ENCODE peak calls at places on chromosome 11, in ten cellular contexts. One of them, this sample, is unnamed.

GRCh38 chr11:3221408-3222002 is 2.9 kb upstream of the MRGPRG start:
- DNase-seq in activated CD4-positive, CD25-positive, alpha-beta regulatory T cell treated with anti-CD3 and anti-CD28 coated beads, Interleukin-2, amount 50 U/mL, for 72 hours: peak; percentile 23
- DNase-seq in upper lobe of right lung: no peak
- DNase-seq in MG63: no peak
- DNase-seq in GM23248: peak; percentile 10
- DNase-seq in stimulated activated CD8-positive, alpha-beta memory T cell treated with anti-CD3 and anti-CD28 coated beads, Interleukin-12 subunit alpha, Interleukin-12 subunit beta, amount 100 ng/mL, for 4 hours: no peak
- DNase-seq in H4: no peak
- DNase-seq in SK-MEL-5: no peak
- DNase-seq in Caki2: no peak
- DNase-seq in H54: no peak
- DNase-seq in this sample: peak; percentile 87

GRCh38 chr11:128686745-128687177 is 7.1 kb upstream of the FLI1 start:
- DNase-seq in activated CD4-positive, CD25-positive, alpha-beta regulatory T cell treated with anti-CD3 and anti-CD28 coated beads, Interleukin-2, amount 50 U/mL, for 72 hours: peak; percentile 34
- DNase-seq in upper lobe of right lung: peak; percentile 80
- DNase-seq in MG63: peak; percentile 25
- DNase-seq in GM23248: peak; percentile 79
- DNase-seq in stimulated activated CD8-positive, alpha-beta memory T cell treated with anti-CD3 and anti-CD28 coated beads, Interleukin-12 subunit alpha, Interleukin-12 subunit beta, amount 100 ng/mL, for 4 hours: peak; percentile 21
- DNase-seq in H4: no peak
- DNase-seq in SK-MEL-5: no peak
- DNase-seq in Caki2: no peak
- DNase-seq in H54: no peak
- DNase-seq in this sample: peak; percentile 88

GRCh38 chr11:9231848-9232177 is 33.3 kb downstream of the DENND5A start:
- DNase-seq in activated CD4-positive, CD25-positive, alpha-beta regulatory T cell treated with anti-CD3 and anti-CD28 coated beads, Interleukin-2, amount 50 U/mL, for 72 hours: no peak
- DNase-seq in upper lobe of right lung: no peak
- DNase-seq in MG63: no peak
- DNase-seq in GM23248: peak; percentile 60
- DNase-seq in stimulated activated CD8-positive, alpha-beta memory T cell treated with anti-CD3 and anti-CD28 coated beads, Interleukin-12 subunit alpha, Interleukin-12 subunit beta, amount 100 ng/mL, for 4 hours: no peak
- DNase-seq in H4: no peak
- DNase-seq in SK-MEL-5: peak; percentile 73
- DNase-seq in Caki2: no peak
- DNase-seq in H54: no peak
- DNase-seq in this sample: peak; percentile 70

GRCh38 chr11:31414338-31414737 is 44.7 kb downstream of the DNAJC24 start:
- DNase-seq in activated CD4-positive, CD25-positive, alpha-beta regulatory T cell treated with anti-CD3 and anti-CD28 coated beads, Interleukin-2, amount 50 U/mL, for 72 hours: no peak
- DNase-seq in upper lobe of right lung: no peak
- DNase-seq in MG63: no peak
- DNase-seq in GM23248: no peak
- DNase-seq in stimulated activated CD8-positive, alpha-beta memory T cell treated with anti-CD3 and anti-CD28 coated beads, Interleukin-12 subunit alpha, Interleukin-12 subunit beta, amount 100 ng/mL, for 4 hours: no peak
- DNase-seq in H4: no peak
- DNase-seq in SK-MEL-5: no peak
- DNase-seq in Caki2: no peak
- DNase-seq in H54: no peak
- DNase-seq in this sample: no peak

GRCh38 chr11:17730137-17730536 is 4.4 kb upstream of the KCNC1 start:
- DNase-seq in activated CD4-positive, CD25-positive, alpha-beta regulatory T cell treated with anti-CD3 and anti-CD28 coated beads, Interleukin-2, amount 50 U/mL, for 72 hours: no peak
- DNase-seq in upper lobe of right lung: no peak
- DNase-seq in MG63: no peak
- DNase-seq in GM23248: no peak
- DNase-seq in stimulated activated CD8-positive, alpha-beta memory T cell treated with anti-CD3 and anti-CD28 coated beads, Interleukin-12 subunit alpha, Interleukin-12 subunit beta, amount 100 ng/mL, for 4 hours: no peak
- DNase-seq in H4: no peak
- DNase-seq in SK-MEL-5: no peak
- DNase-seq in Caki2: no peak
- DNase-seq in H54: no peak
- DNase-seq in this sample: no peak

GRCh38 chr11:67248653-67249052 is 17.6 kb upstream of the GRK2 start:
- DNase-seq in activated CD4-positive, CD25-positive, alpha-beta regulatory T cell treated with anti-CD3 and anti-CD28 coated beads, Interleukin-2, amount 50 U/mL, for 72 hours: no peak
- DNase-seq in upper lobe of right lung: peak; percentile 74
- DNase-seq in MG63: peak; percentile 58
- DNase-seq in GM23248: peak; percentile 52
- DNase-seq in stimulated activated CD8-positive, alpha-beta memory T cell treated with anti-CD3 and anti-CD28 coated beads, Interleukin-12 subunit alpha, Interleukin-12 subunit beta, amount 100 ng/mL, for 4 hours: no peak
- DNase-seq in H4: no peak
- DNase-seq in SK-MEL-5: no peak
- DNase-seq in Caki2: peak; percentile 71
- DNase-seq in H54: no peak
- DNase-seq in this sample: no peak

GRCh38 chr11:126611438-126611837 is 256.0 kb downstream of the ST3GAL4 start:
- DNase-seq in activated CD4-positive, CD25-positive, alpha-beta regulatory T cell treated with anti-CD3 and anti-CD28 coated beads, Interleukin-2, amount 50 U/mL, for 72 hours: no peak
- DNase-seq in upper lobe of right lung: no peak
- DNase-seq in MG63: no peak
- DNase-seq in GM23248: no peak
- DNase-seq in stimulated activated CD8-positive, alpha-beta memory T cell treated with anti-CD3 and anti-CD28 coated beads, Interleukin-12 subunit alpha, Interleukin-12 subunit beta, amount 100 ng/mL, for 4 hours: no peak
- DNase-seq in H4: no peak
- DNase-seq in SK-MEL-5: no peak
- DNase-seq in Caki2: no peak
- DNase-seq in H54: no peak
- DNase-seq in this sample: no peak

GRCh38 chr11:40647290-40647689 is 812.2 kb downstream of the LRRC4C start:
- DNase-seq in activated CD4-positive, CD25-positive, alpha-beta regulatory T cell treated with anti-CD3 and anti-CD28 coated beads, Interleukin-2, amount 50 U/mL, for 72 hours: no peak
- DNase-seq in upper lobe of right lung: no peak
- DNase-seq in MG63: no peak
- DNase-seq in GM23248: no peak
- DNase-seq in stimulated activated CD8-positive, alpha-beta memory T cell treated with anti-CD3 and anti-CD28 coated beads, Interleukin-12 subunit alpha, Interleukin-12 subunit beta, amount 100 ng/mL, for 4 hours: no peak
- DNase-seq in H4: no peak
- DNase-seq in SK-MEL-5: no peak
- DNase-seq in Caki2: no peak
- DNase-seq in H54: no peak
- DNase-seq in this sample: no peak

GRCh38 chr11:72209101-72209500 is 7.5 kb upstream of the FOLR2 start:
- DNase-seq in activated CD4-positive, CD25-positive, alpha-beta regulatory T cell treated with anti-CD3 and anti-CD28 coated beads, Interleukin-2, amount 50 U/mL, for 72 hours: no peak
- DNase-seq in upper lobe of right lung: no peak
- DNase-seq in MG63: no peak
- DNase-seq in GM23248: no peak
- DNase-seq in stimulated activated CD8-positive, alpha-beta memory T cell treated with anti-CD3 and anti-CD28 coated beads, Interleukin-12 subunit alpha, Interleukin-12 subunit beta, amount 100 ng/mL, for 4 hours: no peak
- DNase-seq in H4: no peak
- DNase-seq in SK-MEL-5: no peak
- DNase-seq in Caki2: no peak
- DNase-seq in H54: no peak
- DNase-seq in this sample: no peak

GRCh38 chr11:75319035-75319877 is 32.2 kb downstream of the ARRB1 start:
- DNase-seq in activated CD4-positive, CD25-positive, alpha-beta regulatory T cell treated with anti-CD3 and anti-CD28 coated beads, Interleukin-2, amount 50 U/mL, for 72 hours: no peak
- DNase-seq in upper lobe of right lung: no peak
- DNase-seq in MG63: peak; percentile 57
- DNase-seq in GM23248: peak; percentile 41
- DNase-seq in stimulated activated CD8-positive, alpha-beta memory T cell treated with anti-CD3 and anti-CD28 coated beads, Interleukin-12 subunit alpha, Interleukin-12 subunit beta, amount 100 ng/mL, for 4 hours: no peak
- DNase-seq in H4: no peak
- DNase-seq in SK-MEL-5: no peak
- DNase-seq in Caki2: no peak
- DNase-seq in H54: peak; percentile 25
- DNase-seq in this sample: peak; percentile 73

GRCh38 chr11:132055296-132055695 is 684.9 kb downstream of the NTM start:
- DNase-seq in activated CD4-positive, CD25-positive, alpha-beta regulatory T cell treated with anti-CD3 and anti-CD28 coated beads, Interleukin-2, amount 50 U/mL, for 72 hours: no peak
- DNase-seq in upper lobe of right lung: no peak
- DNase-seq in MG63: peak; percentile 50
- DNase-seq in GM23248: no peak
- DNase-seq in stimulated activated CD8-positive, alpha-beta memory T cell treated with anti-CD3 and anti-CD28 coated beads, Interleukin-12 subunit alpha, Interleukin-12 subunit beta, amount 100 ng/mL, for 4 hours: no peak
- DNase-seq in H4: peak; percentile 59
- DNase-seq in SK-MEL-5: no peak
- DNase-seq in Caki2: no peak
- DNase-seq in H54: no peak
- DNase-seq in this sample: no peak

GRCh38 chr11:88345408-88345807 is 7.9 kb upstream of the CTSC start:
- DNase-seq in activated CD4-positive, CD25-positive, alpha-beta regulatory T cell treated with anti-CD3 and anti-CD28 coated beads, Interleukin-2, amount 50 U/mL, for 72 hours: no peak
- DNase-seq in upper lobe of right lung: no peak
- DNase-seq in MG63: no peak
- DNase-seq in GM23248: peak; percentile 39
- DNase-seq in stimulated activated CD8-positive, alpha-beta memory T cell treated with anti-CD3 and anti-CD28 coated beads, Interleukin-12 subunit alpha, Interleukin-12 subunit beta, amount 100 ng/mL, for 4 hours: no peak
- DNase-seq in H4: no peak
- DNase-seq in SK-MEL-5: no peak
- DNase-seq in Caki2: no peak
- DNase-seq in H54: no peak
- DNase-seq in this sample: peak; percentile 69

GRCh38 chr11:33449798-33450197 is 192.6 kb downstream of the HIPK3 start:
- DNase-seq in activated CD4-positive, CD25-positive, alpha-beta regulatory T cell treated with anti-CD3 and anti-CD28 coated beads, Interleukin-2, amount 50 U/mL, for 72 hours: no peak
- DNase-seq in upper lobe of right lung: no peak
- DNase-seq in MG63: no peak
- DNase-seq in GM23248: peak; percentile 53
- DNase-seq in stimulated activated CD8-positive, alpha-beta memory T cell treated with anti-CD3 and anti-CD28 coated beads, Interleukin-12 subunit alpha, Interleukin-12 subunit beta, amount 100 ng/mL, for 4 hours: no peak
- DNase-seq in H4: no peak
- DNase-seq in SK-MEL-5: no peak
- DNase-seq in Caki2: peak; percentile 44
- DNase-seq in H54: no peak
- DNase-seq in this sample: no peak

GRCh38 chr11:21625982-21626381 is 566.9 kb upstream of the ANO5 start:
- DNase-seq in activated CD4-positive, CD25-positive, alpha-beta regulatory T cell treated with anti-CD3 and anti-CD28 coated beads, Interleukin-2, amount 50 U/mL, for 72 hours: no peak
- DNase-seq in upper lobe of right lung: no peak
- DNase-seq in MG63: peak; percentile 26
- DNase-seq in GM23248: peak; percentile 2
- DNase-seq in stimulated activated CD8-positive, alpha-beta memory T cell treated with anti-CD3 and anti-CD28 coated beads, Interleukin-12 subunit alpha, Interleukin-12 subunit beta, amount 100 ng/mL, for 4 hours: no peak
- DNase-seq in H4: peak; percentile 74
- DNase-seq in SK-MEL-5: peak; percentile 42
- DNase-seq in Caki2: no peak
- DNase-seq in H54: peak; percentile 7
- DNase-seq in this sample: no peak

GRCh38 chr11:103798029-103798428 is 238.4 kb upstream of the DDI1 start:
- DNase-seq in activated CD4-positive, CD25-positive, alpha-beta regulatory T cell treated with anti-CD3 and anti-CD28 coated beads, Interleukin-2, amount 50 U/mL, for 72 hours: no peak
- DNase-seq in upper lobe of right lung: no peak
- DNase-seq in MG63: no peak
- DNase-seq in GM23248: peak; percentile 80
- DNase-seq in stimulated activated CD8-positive, alpha-beta memory T cell treated with anti-CD3 and anti-CD28 coated beads, Interleukin-12 subunit alpha, Interleukin-12 subunit beta, amount 100 ng/mL, for 4 hours: no peak
- DNase-seq in H4: no peak
- DNase-seq in SK-MEL-5: no peak
- DNase-seq in Caki2: no peak
- DNase-seq in H54: no peak
- DNase-seq in this sample: peak; percentile 52

GRCh38 chr11:1705121-1706052 is 8.4 kb downstream of the KRTAP5-6 start:
- DNase-seq in activated CD4-positive, CD25-positive, alpha-beta regulatory T cell treated with anti-CD3 and anti-CD28 coated beads, Interleukin-2, amount 50 U/mL, for 72 hours: no peak
- DNase-seq in upper lobe of right lung: no peak
- DNase-seq in MG63: no peak
- DNase-seq in GM23248: no peak
- DNase-seq in stimulated activated CD8-positive, alpha-beta memory T cell treated with anti-CD3 and anti-CD28 coated beads, Interleukin-12 subunit alpha, Interleukin-12 subunit beta, amount 100 ng/mL, for 4 hours: no peak
- DNase-seq in H4: peak; percentile 84
- DNase-seq in SK-MEL-5: no peak
- DNase-seq in Caki2: peak; percentile 52
- DNase-seq in H54: peak; percentile 39
- DNase-seq in this sample: peak; percentile 31

GRCh38 chr11:2376751-2377451 is at the start of gene CD81:
- DNase-seq in activated CD4-positive, CD25-positive, alpha-beta regulatory T cell treated with anti-CD3 and anti-CD28 coated beads, Interleukin-2, amount 50 U/mL, for 72 hours: peak; percentile 72
- DNase-seq in upper lobe of right lung: peak; percentile 63
- DNase-seq in MG63: no peak
- DNase-seq in GM23248: peak; percentile 71
- DNase-seq in stimulated activated CD8-positive, alpha-beta memory T cell treated with anti-CD3 and anti-CD28 coated beads, Interleukin-12 subunit alpha, Interleukin-12 subunit beta, amount 100 ng/mL, for 4 hours: peak; percentile 47
- DNase-seq in H4: no peak
- DNase-seq in SK-MEL-5: peak; percentile 27
- DNase-seq in Caki2: peak; percentile 35
- DNase-seq in H54: peak; percentile 72
- DNase-seq in this sample: peak; percentile 94

GRCh38 chr11:125941606-125942275 is 4.1 kb upstream of the VSIG10L2 start:
- DNase-seq in activated CD4-positive, CD25-positive, alpha-beta regulatory T cell treated with anti-CD3 and anti-CD28 coated beads, Interleukin-2, amount 50 U/mL, for 72 hours: peak; percentile 48
- DNase-seq in upper lobe of right lung: peak; percentile 76
- DNase-seq in MG63: peak; percentile 28
- DNase-seq in GM23248: peak; percentile 57
- DNase-seq in stimulated activated CD8-positive, alpha-beta memory T cell treated with anti-CD3 and anti-CD28 coated beads, Interleukin-12 subunit alpha, Interleukin-12 subunit beta, amount 100 ng/mL, for 4 hours: no peak
- DNase-seq in H4: peak; percentile 43
- DNase-seq in SK-MEL-5: peak; percentile 43
- DNase-seq in Caki2: no peak
- DNase-seq in H54: peak; percentile 19
- DNase-seq in this sample: peak; percentile 92

GRCh38 chr11:45219411-45219810 is 66.7 kb downstream of the SYT13 start:
- DNase-seq in activated CD4-positive, CD25-positive, alpha-beta regulatory T cell treated with anti-CD3 and anti-CD28 coated beads, Interleukin-2, amount 50 U/mL, for 72 hours: no peak
- DNase-seq in upper lobe of right lung: no peak
- DNase-seq in MG63: no peak
- DNase-seq in GM23248: no peak
- DNase-seq in stimulated activated CD8-positive, alpha-beta memory T cell treated with anti-CD3 and anti-CD28 coated beads, Interleukin-12 subunit alpha, Interleukin-12 subunit beta, amount 100 ng/mL, for 4 hours: no peak
- DNase-seq in H4: no peak
- DNase-seq in SK-MEL-5: no peak
- DNase-seq in Caki2: no peak
- DNase-seq in H54: no peak
- DNase-seq in this sample: no peak

GRCh38 chr11:64743591-64744543 is at the start of gene RASGRP2:
- DNase-seq in activated CD4-positive, CD25-positive, alpha-beta regulatory T cell treated with anti-CD3 and anti-CD28 coated beads, Interleukin-2, amount 50 U/mL, for 72 hours: peak; percentile 79
- DNase-seq in upper lobe of right lung: peak; percentile 89
- DNase-seq in MG63: peak; percentile 44
- DNase-seq in GM23248: peak; percentile 51
- DNase-seq in stimulated activated CD8-positive, alpha-beta memory T cell treated with anti-CD3 and anti-CD28 coated beads, Interleukin-12 subunit alpha, Interleukin-12 subunit beta, amount 100 ng/mL, for 4 hours: peak; percentile 67
- DNase-seq in H4: no peak
- DNase-seq in SK-MEL-5: peak; percentile 40
- DNase-seq in Caki2: peak; percentile 41
- DNase-seq in H54: peak; percentile 80
- DNase-seq in this sample: peak; percentile 95

GRCh38 chr11:133892584-133893380 is 47.5 kb upstream of the SPATA19 start:
- DNase-seq in activated CD4-positive, CD25-positive, alpha-beta regulatory T cell treated with anti-CD3 and anti-CD28 coated beads, Interleukin-2, amount 50 U/mL, for 72 hours: no peak
- DNase-seq in upper lobe of right lung: no peak
- DNase-seq in MG63: no peak
- DNase-seq in GM23248: no peak
- DNase-seq in stimulated activated CD8-positive, alpha-beta memory T cell treated with anti-CD3 and anti-CD28 coated beads, Interleukin-12 subunit alpha, Interleukin-12 subunit beta, amount 100 ng/mL, for 4 hours: no peak
- DNase-seq in H4: no peak
- DNase-seq in SK-MEL-5: no peak
- DNase-seq in Caki2: no peak
- DNase-seq in H54: no peak
- DNase-seq in this sample: no peak

GRCh38 chr11:8266246-8267241 is 2.9 kb upstream of the LMO1 start:
- DNase-seq in activated CD4-positive, CD25-positive, alpha-beta regulatory T cell treated with anti-CD3 and anti-CD28 coated beads, Interleukin-2, amount 50 U/mL, for 72 hours: peak; percentile 12
- DNase-seq in upper lobe of right lung: peak; percentile 31
- DNase-seq in MG63: no peak
- DNase-seq in GM23248: no peak
- DNase-seq in stimulated activated CD8-positive, alpha-beta memory T cell treated with anti-CD3 and anti-CD28 coated beads, Interleukin-12 subunit alpha, Interleukin-12 subunit beta, amount 100 ng/mL, for 4 hours: no peak
- DNase-seq in H4: no peak
- DNase-seq in SK-MEL-5: no peak
- DNase-seq in Caki2: no peak
- DNase-seq in H54: no peak
- DNase-seq in this sample: peak; percentile 73

GRCh38 chr11:68043349-68044144 is 4.7 kb downstream of the TCIRG1 start:
- DNase-seq in activated CD4-positive, CD25-positive, alpha-beta regulatory T cell treated with anti-CD3 and anti-CD28 coated beads, Interleukin-2, amount 50 U/mL, for 72 hours: no peak
- DNase-seq in upper lobe of right lung: peak; percentile 66
- DNase-seq in MG63: no peak
- DNase-seq in GM23248: peak; percentile 42
- DNase-seq in stimulated activated CD8-positive, alpha-beta memory T cell treated with anti-CD3 and anti-CD28 coated beads, Interleukin-12 subunit alpha, Interleukin-12 subunit beta, amount 100 ng/mL, for 4 hours: no peak
- DNase-seq in H4: no peak
- DNase-seq in SK-MEL-5: no peak
- DNase-seq in Caki2: no peak
- DNase-seq in H54: peak; percentile 100
- DNase-seq in this sample: peak; percentile 94

GRCh38 chr11:31817621-31818493 is 6.7 kb upstream of the PAX6 start:
- DNase-seq in activated CD4-positive, CD25-positive, alpha-beta regulatory T cell treated with anti-CD3 and anti-CD28 coated beads, Interleukin-2, amount 50 U/mL, for 72 hours: no peak
- DNase-seq in upper lobe of right lung: no peak
- DNase-seq in MG63: no peak
- DNase-seq in GM23248: no peak
- DNase-seq in stimulated activated CD8-positive, alpha-beta memory T cell treated with anti-CD3 and anti-CD28 coated beads, Interleukin-12 subunit alpha, Interleukin-12 subunit beta, amount 100 ng/mL, for 4 hours: no peak
- DNase-seq in H4: no peak
- DNase-seq in SK-MEL-5: no peak
- DNase-seq in Caki2: no peak
- DNase-seq in H54: no peak
- DNase-seq in this sample: peak; percentile 82

GRCh38 chr11:62810748-62811147 is 5.5 kb upstream of the NXF1 start:
- DNase-seq in activated CD4-positive, CD25-positive, alpha-beta regulatory T cell treated with anti-CD3 and anti-CD28 coated beads, Interleukin-2, amount 50 U/mL, for 72 hours: no peak
- DNase-seq in upper lobe of right lung: no peak
- DNase-seq in MG63: no peak
- DNase-seq in GM23248: no peak
- DNase-seq in stimulated activated CD8-positive, alpha-beta memory T cell treated with anti-CD3 and anti-CD28 coated beads, Interleukin-12 subunit alpha, Interleukin-12 subunit beta, amount 100 ng/mL, for 4 hours: no peak
- DNase-seq in H4: no peak
- DNase-seq in SK-MEL-5: no peak
- DNase-seq in Caki2: no peak
- DNase-seq in H54: no peak
- DNase-seq in this sample: no peak

GRCh38 chr11:72848846-72849466 is 34.7 kb downstream of the ATG16L2 start:
- DNase-seq in activated CD4-positive, CD25-positive, alpha-beta regulatory T cell treated with anti-CD3 and anti-CD28 coated beads, Interleukin-2, amount 50 U/mL, for 72 hours: no peak
- DNase-seq in upper lobe of right lung: no peak
- DNase-seq in MG63: no peak
- DNase-seq in GM23248: peak; percentile 56
- DNase-seq in stimulated activated CD8-positive, alpha-beta memory T cell treated with anti-CD3 and anti-CD28 coated beads, Interleukin-12 subunit alpha, Interleukin-12 subunit beta, amount 100 ng/mL, for 4 hours: no peak
- DNase-seq in H4: peak; percentile 31
- DNase-seq in SK-MEL-5: peak; percentile 68
- DNase-seq in Caki2: peak; percentile 14
- DNase-seq in H54: no peak
- DNase-seq in this sample: peak; percentile 63

GRCh38 chr11:75760710-75761493 is 7.7 kb upstream of the DGAT2 start:
- DNase-seq in activated CD4-positive, CD25-positive, alpha-beta regulatory T cell treated with anti-CD3 and anti-CD28 coated beads, Interleukin-2, amount 50 U/mL, for 72 hours: no peak
- DNase-seq in upper lobe of right lung: no peak
- DNase-seq in MG63: no peak
- DNase-seq in GM23248: peak; percentile 91
- DNase-seq in stimulated activated CD8-positive, alpha-beta memory T cell treated with anti-CD3 and anti-CD28 coated beads, Interleukin-12 subunit alpha, Interleukin-12 subunit beta, amount 100 ng/mL, for 4 hours: no peak
- DNase-seq in H4: no peak
- DNase-seq in SK-MEL-5: no peak
- DNase-seq in Caki2: no peak
- DNase-seq in H54: no peak
- DNase-seq in this sample: peak; percentile 85

GRCh38 chr11:10896493-10896892 is 38.6 kb upstream of the ZBED5 start:
- DNase-seq in activated CD4-positive, CD25-positive, alpha-beta regulatory T cell treated with anti-CD3 and anti-CD28 coated beads, Interleukin-2, amount 50 U/mL, for 72 hours: no peak
- DNase-seq in upper lobe of right lung: no peak
- DNase-seq in MG63: no peak
- DNase-seq in GM23248: peak; percentile 37
- DNase-seq in stimulated activated CD8-positive, alpha-beta memory T cell treated with anti-CD3 and anti-CD28 coated beads, Interleukin-12 subunit alpha, Interleukin-12 subunit beta, amount 100 ng/mL, for 4 hours: no peak
- DNase-seq in H4: no peak
- DNase-seq in SK-MEL-5: no peak
- DNase-seq in Caki2: no peak
- DNase-seq in H54: no peak
- DNase-seq in this sample: no peak